ENCODE peak calls at places on chromosomes 13 and 19, in five cellular contexts. B is tibial artery, U is mammary epithelial cell, A is A549, I is neural progenitor cell. P is an unnamed sample. For H3K9me3, the result is how much of the 10 kb centered on the place peaks cover.

GRCh38 chr13:92355213-92355612 is 871.4 kb upstream of the GPC6 start:
- DNase-seq in A (no peak), U (no peak), B (no peak), I (peak), P (no peak)

GRCh38 chr19:14542721-14543328 is 13.4 kb downstream of the TECR start:
- DNase-seq in A (no peak), I (no peak), B (no peak), U (peak), P (no peak)

GRCh38 chr19:40754611-40755247 is 3.7 kb downstream of the SNRPA start:
- DNase-seq in A (no peak), U (no peak), B (no peak), I (no peak), P (no peak)

GRCh38 chr19:48735031-48735615 is 5.3 kb downstream of the RASIP1 start:
- DNase-seq in A (peak), U (no peak), B (no peak), I (peak), P (no peak)

GRCh38 chr13:20633802-20634201 is 66.8 kb downstream of the IFT88 start:
- DNase-seq in A (no peak), B (no peak), I (no peak), U (peak), P (no peak)

GRCh38 chr19:30112171-30112570 is 170.1 kb downstream of the URI1 start:
- DNase-seq in U (no peak), A (no peak), B (no peak), I (no peak), P (no peak)

GRCh38 chr13:45328661-45329105 is 12.3 kb downstream of the TPT1 start:
- DNase-seq in I (no peak), A (no peak), B (no peak), U (no peak), P (no peak)

GRCh38 chr13:25847145-25847544 is 204.7 kb downstream of the SHISA2 start:
- DNase-seq in B (no peak), U (no peak), A (no peak), I (no peak), P (no peak)

GRCh38 chr19:38793186-38793585 is 4.2 kb downstream of the LGALS7B start:
- DNase-seq in B (no peak), U (peak), A (no peak), I (no peak), P (no peak)

GRCh38 chr19:31232871-31233270 is 116.4 kb downstream of the TSHZ3 start:
- DNase-seq in B (no peak), A (no peak), I (no peak), U (peak), P (no peak)

GRCh38 chr19:1237027-1237659 is 662 bp downstream of the CBARP start:
- DNase-seq in I (peak), B (no peak), U (no peak), A (no peak), P (no peak)

GRCh38 chr13:44312898-44313551 is 60.6 kb upstream of the SERP2 start:
- DNase-seq in B (no peak), I (no peak), U (peak), A (peak), P (no peak)

GRCh38 chr19:48443262-48443661 is 2.5 kb upstream of the GRWD1 start:
- DNase-seq in U (no peak), I (peak), B (no peak), A (no peak), P (no peak)

GRCh38 chr13:34458756-34459462 is 483.2 kb upstream of the NBEA start:
- DNase-seq in U (no peak), A (no peak), B (no peak), I (no peak), P (no peak)

GRCh38 chr13:45367358-45367757 is 26.4 kb upstream of the TPT1 start:
- DNase-seq in A (peak), B (no peak), I (no peak), U (peak), P (peak)

GRCh38 chr19:34236035-34236793 is 18.1 kb upstream of the GARRE1 start:
- DNase-seq in B (no peak), A (no peak), U (no peak), I (no peak), P (no peak)

GRCh38 chr19:16381756-16382401 is 57.3 kb downstream of the KLF2 start:
- DNase-seq in U (no peak), B (peak), I (no peak), A (no peak), P (peak)

GRCh38 chr13:39540929-39541605 is 61.9 kb downstream of the LHFPL6 start:
- DNase-seq in U (no peak), B (no peak), A (no peak), I (no peak), P (no peak)

GRCh38 chr13:112771877-112772538 is 82.2 kb downstream of the ATP11A start:
- DNase-seq in U (no peak), I (no peak), A (no peak), B (no peak), P (no peak)

GRCh38 chr13:27283906-27284523 is 13.4 kb downstream of the RASL11A start:
- DNase-seq in B (no peak), I (no peak), U (no peak), A (peak), P (no peak)

DNA sequence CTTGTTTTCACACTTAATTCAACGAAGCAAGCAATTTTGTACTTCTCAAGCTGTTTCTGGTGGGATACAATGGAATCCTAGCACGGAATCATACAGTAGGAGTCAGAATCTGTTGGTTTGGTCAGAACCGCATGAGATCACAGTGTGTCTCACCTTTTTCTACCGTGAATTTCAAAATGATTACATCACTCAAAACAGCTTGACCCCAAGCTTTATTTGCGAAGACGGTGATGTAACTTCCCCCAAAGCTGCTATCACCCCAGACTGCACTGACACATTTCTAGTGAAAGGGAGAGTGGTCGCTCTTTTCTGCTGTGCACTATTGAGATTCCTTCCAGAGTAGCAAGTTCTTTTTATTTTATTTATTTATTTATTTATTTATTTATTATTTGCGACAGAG is 9.6 kb downstream of the C19orf18 start:
- DNase-seq in I (no peak), A (no peak), B (no peak), U (no peak), P (no peak)
- H3K9me3 ChIP-seq in I (under half), A (half or more), B (half or more), U (under half), P (half or more)

DNA sequence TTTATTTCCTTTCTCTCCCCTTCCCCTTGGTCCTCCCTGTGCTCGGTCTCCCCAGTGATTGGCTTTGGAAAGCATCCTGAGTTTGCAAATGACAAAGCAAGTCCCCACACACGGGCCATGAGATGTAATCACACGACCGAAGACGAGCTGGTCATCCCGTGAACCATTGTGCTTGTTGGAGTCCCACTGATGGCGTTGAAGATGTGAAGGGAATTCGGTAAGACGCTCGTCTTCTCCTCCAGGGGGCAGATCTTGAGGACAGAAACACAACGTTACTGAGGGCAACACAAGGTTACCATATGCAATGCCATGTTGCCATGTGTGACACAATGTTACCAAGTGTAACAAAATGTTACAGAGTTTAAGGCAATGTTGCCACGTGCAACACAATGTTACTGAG is 42.0 kb upstream of the SLC15A1 start:
- DNase-seq in U (no peak), B (no peak), I (no peak), A (no peak), P (no peak)
- TF ChIP-seq CTCF in U (no peak), B (no peak), I (peak), A (no peak), P (no peak)

GRCh38 chr19:27851002-27851481 is 1361.9 kb downstream of the UQCRFS1 start:
- DNase-seq in I (no peak), U (no peak), B (no peak), A (no peak), P (no peak)
- H3K9me3 ChIP-seq in I (under half), U (under half), B (under half), A (half or more), P (half or more)

GRCh38 chr19:46159418-46159817 is 11.4 kb downstream of the IGFL2 start:
- DNase-seq in A (no peak), B (no peak), I (no peak), U (peak), P (no peak)

GRCh38 chr19:46159893-46160775 is 12.1 kb downstream of the IGFL2 start:
- DNase-seq in A (no peak), I (no peak), U (no peak), B (no peak), P (no peak)

GRCh38 chr19:46162731-46163130 is 14.7 kb downstream of the IGFL2 start:
- DNase-seq in A (no peak), U (no peak), B (no peak), I (no peak), P (no peak)
- TF ChIP-seq CTCF in A (no peak), U (no peak), B (no peak), I (no peak), P (no peak)

GRCh38 chr19:53068199-53068598 is 23.7 kb downstream of the ERVV-2 start:
- DNase-seq in A (no peak), B (no peak), U (no peak), I (no peak), P (no peak)
- H3K9me3 ChIP-seq in A (half or more), B (half or more), U (half or more), I (under half), P (half or more)

GRCh38 chr19:7534531-7534980 is 961 bp upstream of the PNPLA6 start:
- DNase-seq in A (peak), U (peak), I (peak), B (peak), P (peak)
- TF ChIP-seq CTCF in A (peak), U (no peak), I (peak), B (no peak), P (no peak)